ENCODE peak calls at places on chromosomes 6 and 20, in ten cellular contexts. R is heart left ventricle, B is colonic mucosa, S is mucosa of descending colon, N is hepatocyte, I is pancreas, C is HepG2, T is fibroblast of lung, H is adrenal gland, X is stomach. M is an unnamed sample.

GRCh38 chr6:169863149-169863525 is 111.7 kb downstream of the ERMARD start:
- DNase-seq in R (no peak), B (peak), S (no peak), N (no peak), I (no peak), C (no peak), T (no peak), H (no peak), X (peak), M (no peak)

GRCh38 chr6:33728438-33728837 is 16.9 kb upstream of the UQCC2 start:
- DNase-seq in R (peak), B (no peak), S (no peak), N (no peak), I (peak), C (no peak), T (no peak), H (no peak), X (no peak), M (no peak)

GRCh38 chr20:16069416-16070010 is 503.7 kb downstream of the KIF16B start:
- DNase-seq in R (no peak), B (no peak), S (no peak), N (no peak), I (no peak), C (no peak), T (no peak), H (no peak), X (no peak), M (no peak)

GRCh38 chr20:53253668-53254067 is 281.5 kb downstream of the TSHZ2 start:
- DNase-seq in R (no peak), B (no peak), S (no peak), N (no peak), I (no peak), C (no peak), T (no peak), H (no peak), X (no peak), M (no peak)

GRCh38 chr6:7165736-7166296 is 58.1 kb downstream of the RREB1 start:
- DNase-seq in R (no peak), B (no peak), S (no peak), N (no peak), I (no peak), C (no peak), T (peak), H (peak), X (no peak), M (no peak)

GRCh38 chr6:144989319-144990099 is 704.4 kb downstream of the UTRN start:
- DNase-seq in R (no peak), B (no peak), S (peak), N (no peak), I (no peak), C (no peak), T (no peak), H (no peak), X (no peak), M (no peak)

GRCh38 chr20:50341050-50341449 is 150.4 kb downstream of the CEBPB start:
- DNase-seq in R (no peak), B (no peak), S (no peak), N (no peak), I (no peak), C (no peak), T (no peak), H (no peak), X (no peak), M (no peak)

GRCh38 chr6:133707456-133707855 is 181.5 kb upstream of the TCF21 start:
- DNase-seq in R (no peak), B (no peak), S (no peak), N (no peak), I (no peak), C (no peak), T (peak), H (no peak), X (no peak), M (peak)

GRCh38 chr20:25245461-25245860 is 2.4 kb upstream of the PYGB start:
- DNase-seq in R (no peak), B (peak), S (no peak), N (no peak), I (no peak), C (no peak), T (no peak), H (peak), X (no peak), M (no peak)

GRCh38 chr6:42702200-42702599 is 20.2 kb downstream of the PRPH2 start:
- DNase-seq in R (no peak), B (no peak), S (no peak), N (no peak), I (no peak), C (peak), T (peak), H (no peak), X (no peak), M (no peak)

GRCh38 chr20:44730441-44730840 is 15.2 kb upstream of the KCNK15 start:
- DNase-seq in R (no peak), B (no peak), S (no peak), N (peak), I (no peak), C (no peak), T (peak), H (no peak), X (no peak), M (peak)

GRCh38 chr20:25054995-25055629 is 2.8 kb downstream of the ACSS1 start:
- DNase-seq in R (peak), B (no peak), S (no peak), N (no peak), I (peak), C (peak), T (peak), H (no peak), X (peak), M (no peak)

GRCh38 chr6:24228681-24229255 is 102.8 kb downstream of the NRSN1 start:
- DNase-seq in R (no peak), B (no peak), S (no peak), N (no peak), I (no peak), C (peak), T (peak), H (no peak), X (no peak), M (no peak)

GRCh38 chr6:1381397-1382330 is 7.7 kb upstream of the FOXF2 start:
- DNase-seq in R (peak), B (peak), S (peak), N (peak), I (peak), C (no peak), T (no peak), H (no peak), X (peak), M (no peak)

GRCh38 chr6:18823782-18824386 is 436.7 kb downstream of the RNF144B start:
- DNase-seq in R (no peak), B (peak), S (peak), N (peak), I (peak), C (peak), T (peak), H (no peak), X (no peak), M (no peak)

GRCh38 chr6:27644528-27644927 is 171.6 kb upstream of the ZNF184 start:
- DNase-seq in R (no peak), B (no peak), S (no peak), N (no peak), I (no peak), C (no peak), T (no peak), H (no peak), X (no peak), M (no peak)

GRCh38 chr20:61599061-61599930 is 347.2 kb downstream of the CDH4 start:
- DNase-seq in R (no peak), B (no peak), S (no peak), N (no peak), I (no peak), C (no peak), T (no peak), H (no peak), X (no peak), M (no peak)

DNA sequence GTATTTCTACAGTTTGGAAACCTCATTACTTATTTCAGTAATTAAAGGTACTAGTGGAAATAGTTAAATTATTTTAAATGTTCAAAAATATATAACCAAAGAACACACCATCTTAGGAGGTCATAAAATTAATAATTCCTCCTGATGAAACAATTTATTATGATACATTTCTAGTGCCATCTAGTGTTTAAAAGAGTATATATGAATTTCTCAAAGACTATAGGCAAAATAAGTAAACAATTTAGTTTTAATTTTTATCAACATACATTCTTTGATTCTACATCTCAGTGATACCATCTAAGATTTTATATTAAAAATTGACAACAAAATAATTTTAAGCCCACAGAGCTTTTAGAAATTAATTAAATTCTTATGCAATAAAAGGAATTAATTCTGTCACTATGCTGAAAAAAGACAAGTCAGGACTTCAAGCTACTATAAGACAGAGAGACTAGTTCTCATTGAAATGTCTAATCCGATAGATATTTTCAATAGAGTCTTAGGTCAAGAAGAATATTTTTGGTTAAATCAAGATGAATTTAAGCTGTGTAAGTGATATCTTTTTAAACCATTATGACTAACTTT is 107.8 kb upstream of the RNF217 start:
- DNase-seq in R (no peak), B (no peak), S (no peak), N (no peak), I (no peak), C (no peak), T (no peak), H (no peak), X (no peak), M (no peak)
- TF ChIP-seq CTCF in R (peak), B (no peak), S (no peak), N (peak), I (no peak), C (no peak), T (no peak), H (peak), X (no peak), M (no peak)

GRCh38 chr20:37152284-37152683 is 26.8 kb upstream of the RPN2 start:
- DNase-seq in R (no peak), B (no peak), S (no peak), N (no peak), I (no peak), C (peak), T (no peak), H (no peak), X (no peak), M (no peak)
- H3K4me3 ChIP-seq in R (no peak), B (no peak), S (no peak), N (no peak), I (no peak), C (no peak), T (no peak), H (no peak), X (no peak), M (no peak)

DNA sequence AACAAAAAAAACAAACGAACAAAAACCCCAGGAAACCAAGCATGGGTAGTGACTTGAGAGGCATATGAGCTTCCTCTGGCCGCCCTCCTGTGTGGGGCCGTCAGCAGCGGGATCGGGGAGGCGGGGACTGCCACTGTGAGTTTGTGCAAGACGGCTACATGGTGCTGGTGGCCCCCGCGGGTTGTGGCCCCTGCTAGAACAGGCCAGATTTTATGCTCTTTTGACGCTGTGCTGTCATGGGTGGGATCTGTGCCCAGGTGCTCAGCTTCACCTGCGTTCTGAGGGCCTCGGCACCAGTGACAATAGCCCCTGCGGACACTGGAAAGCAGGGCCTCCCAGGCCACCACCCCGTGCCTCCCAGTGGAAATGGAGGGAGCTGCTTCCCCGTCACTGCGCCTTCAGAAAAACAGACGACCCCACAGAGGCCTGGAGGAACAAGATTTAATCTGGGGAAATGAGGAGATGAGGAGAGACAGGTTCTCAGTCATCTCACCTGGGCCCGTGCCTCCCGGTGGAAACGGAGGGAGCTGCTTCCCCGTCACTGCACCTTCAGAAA is 4.7 kb upstream of the KCNQ2 start:
- DNase-seq in R (no peak), B (no peak), S (no peak), N (no peak), I (no peak), C (no peak), T (no peak), H (no peak), X (no peak), M (no peak)
- TF ChIP-seq CTCF in R (no peak), B (no peak), S (no peak), N (no peak), I (no peak), C (no peak), T (no peak), H (no peak), X (no peak), M (no peak)

DNA sequence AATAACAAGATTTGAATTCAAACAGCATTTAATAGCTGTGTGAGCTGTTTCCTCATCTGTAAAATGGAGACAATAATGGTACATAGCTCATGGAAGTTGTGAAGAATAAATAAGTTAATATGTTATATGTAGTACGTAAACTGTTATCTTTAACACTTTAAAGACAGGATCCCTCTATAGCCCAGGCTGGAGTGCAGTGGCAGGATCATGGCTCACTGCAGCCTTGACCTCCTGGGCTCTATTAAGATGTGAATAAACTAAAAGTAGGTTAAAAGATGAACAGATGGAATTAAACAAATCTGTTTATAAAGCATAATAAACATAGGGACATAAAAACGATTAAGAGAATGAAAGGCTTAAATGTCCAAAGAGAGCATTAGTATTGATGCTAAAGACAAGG is 3.0 kb downstream of the AMD1 start:
- DNase-seq in R (no peak), B (no peak), S (no peak), N (no peak), I (no peak), C (no peak), T (no peak), H (no peak), X (no peak), M (no peak)
- H3K4me3 ChIP-seq in R (peak), B (peak), S (no peak), N (peak), I (no peak), C (peak), T (peak), H (peak), X (peak), M (peak)

DNA sequence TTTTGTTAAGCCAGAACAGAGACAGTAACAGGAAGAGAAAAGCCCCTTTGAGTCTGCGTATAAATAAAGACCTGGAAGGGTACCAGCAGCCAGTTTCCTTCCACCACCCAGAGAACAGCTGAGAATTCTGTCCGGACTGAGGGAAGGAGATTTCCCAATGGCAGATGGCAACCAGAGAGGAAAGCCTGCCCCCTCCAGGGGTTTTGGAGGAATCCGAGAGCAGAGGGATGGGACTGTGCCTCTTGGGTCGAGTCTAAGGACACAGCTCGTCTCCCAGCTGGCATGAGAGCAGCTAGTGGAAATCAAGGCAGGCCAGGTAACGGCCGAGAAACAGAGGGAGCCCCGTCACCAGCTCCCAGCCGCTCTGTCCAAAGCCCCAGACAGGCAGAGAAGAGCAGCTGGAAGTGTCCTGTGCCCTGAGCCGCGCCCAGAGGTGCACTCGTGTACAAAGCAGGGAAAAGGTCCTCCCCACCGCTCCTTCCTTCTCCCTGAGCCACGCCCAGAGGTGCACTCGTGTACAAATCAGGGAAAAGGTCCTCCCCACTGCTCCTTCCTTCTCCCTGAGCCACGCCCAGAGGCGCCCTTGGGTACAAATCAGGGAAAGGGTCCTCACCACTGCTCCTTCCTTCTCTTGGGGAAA is 134.0 kb upstream of the SNX9 start:
- DNase-seq in R (no peak), B (peak), S (peak), N (peak), I (no peak), C (no peak), T (no peak), H (peak), X (peak), M (no peak)
- TF ChIP-seq CTCF in R (no peak), B (no peak), S (no peak), N (peak), I (no peak), C (peak), T (peak), H (no peak), X (no peak), M (no peak)

GRCh38 chr6:32700391-32701040 is 34.1 kb upstream of the HLA-DQB1 start:
- DNase-seq in R (no peak), B (peak), S (peak), N (peak), I (no peak), C (peak), T (peak), H (peak), X (no peak), M (peak)
- H3K4me3 ChIP-seq in R (no peak), B (no peak), S (no peak), N (no peak), I (no peak), C (no peak), T (no peak), H (no peak), X (no peak), M (no peak)

GRCh38 chr6:142542704-142543233 is 241.0 kb downstream of the ADGRG6 start:
- DNase-seq in R (peak), B (peak), S (peak), N (peak), I (no peak), C (no peak), T (peak), H (peak), X (peak), M (peak)

GRCh38 chr6:142534484-142534883 is 232.7 kb downstream of the ADGRG6 start:
- DNase-seq in R (no peak), B (no peak), S (no peak), N (no peak), I (no peak), C (no peak), T (no peak), H (no peak), X (no peak), M (no peak)

GRCh38 chr6:142543576-142543975 is 241.8 kb downstream of the ADGRG6 start:
- DNase-seq in R (no peak), B (no peak), S (no peak), N (no peak), I (no peak), C (no peak), T (no peak), H (no peak), X (no peak), M (no peak)

DNA sequence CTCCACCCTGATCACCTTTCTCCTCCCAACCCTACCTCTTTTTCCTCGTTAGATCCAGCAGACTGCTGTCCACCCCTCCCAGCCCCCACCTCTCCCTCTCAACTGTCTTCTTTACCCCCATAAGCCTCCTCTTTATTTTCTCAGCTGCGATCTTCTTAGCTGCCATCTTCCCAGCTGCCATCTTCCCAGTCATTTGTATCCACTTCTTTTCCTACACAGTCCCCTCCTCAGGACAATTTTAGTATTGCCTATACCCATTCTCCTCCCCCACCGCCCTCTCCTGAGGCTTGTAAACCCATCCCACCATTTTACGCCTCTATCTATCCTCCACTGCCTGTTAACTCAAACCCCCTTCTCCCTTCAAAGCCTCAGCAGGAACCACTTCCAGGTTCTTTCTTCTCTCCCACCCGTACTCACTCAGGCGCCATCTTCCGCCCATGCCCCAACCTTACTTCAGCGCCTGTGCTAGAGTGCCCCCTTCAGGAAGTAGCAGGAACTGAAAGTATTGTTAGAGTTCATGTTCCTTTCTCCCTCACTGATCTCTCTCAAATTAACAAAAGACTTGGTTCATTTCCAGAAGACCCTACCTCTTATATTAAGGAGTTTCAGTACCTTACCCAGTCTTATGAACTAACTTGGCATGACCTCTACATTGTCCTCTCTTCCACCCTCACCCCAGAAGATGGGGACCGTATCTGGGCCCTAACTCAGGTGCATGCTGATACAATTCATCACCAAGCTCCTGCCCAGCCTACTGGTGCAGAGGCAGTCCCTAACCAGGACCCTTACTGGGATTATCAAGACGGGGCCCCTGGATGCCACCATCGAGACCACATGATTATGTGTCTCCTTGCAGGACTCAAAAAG is 236.0 kb downstream of the ADGRG6 start:
- DNase-seq in R (no peak), B (no peak), S (no peak), N (no peak), I (no peak), C (peak), T (no peak), H (no peak), X (no peak), M (no peak)
- TF ChIP-seq CTCF in R (peak), B (no peak), S (no peak), N (peak), I (no peak), C (peak), T (peak), H (peak), X (no peak), M (peak)

M was measured in astrocyte of the cerebellum.